ENCODE peak calls at places on chromosomes 6 and 20, in four cellular contexts. L, T, O and Y are unnamed samples.

GRCh38 chr20:31560900-31561598 is 44.0 kb upstream of the ID1 start:
- DNase-seq in L (peak), T (no peak), O (no peak), Y (no peak)

GRCh38 chr6:170028629-170029345 is 262.1 kb downstream of the DLL1 start:
- DNase-seq in L (no peak), T (no peak), O (no peak), Y (no peak)

GRCh38 chr6:40634429-40634828 is 47.3 kb upstream of the LRFN2 start:
- DNase-seq in L (peak), T (no peak), O (no peak), Y (no peak)

GRCh38 chr6:16760536-16761468 is at the start of gene ATXN1:
- DNase-seq in L (peak), T (peak), O (peak), Y (peak)

GRCh38 chr20:35318502-35319157 is 26.4 kb upstream of the FAM83C start:
- DNase-seq in L (peak), T (no peak), O (no peak), Y (no peak)

GRCh38 chr6:24743265-24743943 is 24.4 kb upstream of the C6orf62 start:
- DNase-seq in L (peak), T (peak), O (peak), Y (peak)

GRCh38 chr6:108755257-108756240 is 92.7 kb upstream of the ARMC2 start:
- DNase-seq in L (no peak), T (no peak), O (no peak), Y (no peak)

GRCh38 chr20:40813213-40813510 is 124.1 kb upstream of the MAFB start:
- DNase-seq in L (no peak), T (no peak), O (no peak), Y (no peak)

GRCh38 chr20:63002511-63002910 is 4.3 kb downstream of the BHLHE23 start:
- DNase-seq in L (no peak), T (no peak), O (no peak), Y (no peak)

GRCh38 chr6:10695086-10695657 is 400 bp downstream of the PAK1IP1 start:
- DNase-seq in L (no peak), T (peak), O (no peak), Y (no peak)

GRCh38 chr6:144528605-144529425 is 243.7 kb downstream of the UTRN start:
- DNase-seq in L (peak), T (peak), O (no peak), Y (no peak)